ENCODE peak calls at places on chromosome 12, in four cellular contexts. One of them, this sample, is unnamed.

GRCh38 chr12:11855993-11856374 is 206.5 kb downstream of the ETV6 start:
- DNase-seq in HepG2: no peak
- DNase-seq in K562: no peak
- DNase-seq in GM12878: no peak
- DNase-seq in this sample: no peak

GRCh38 chr12:94561943-94562411 is 88.4 kb downstream of the TMCC3 start:
- DNase-seq in HepG2: no peak
- DNase-seq in GM12878: peak
- DNase-seq in K562: no peak
- DNase-seq in this sample: no peak

GRCh38 chr12:71415336-71416231 is 24.0 kb upstream of the LGR5 start:
- DNase-seq in K562: peak
- DNase-seq in HepG2: peak
- DNase-seq in GM12878: peak
- DNase-seq in this sample: peak

GRCh38 chr12:52807544-52808470 is 6.1 kb downstream of the KRT4 start:
- DNase-seq in GM12878: no peak
- DNase-seq in K562: no peak
- DNase-seq in HepG2: no peak
- DNase-seq in this sample: no peak

GRCh38 chr12:53300187-53300586 is 692 bp downstream of the MYG1 start:
- DNase-seq in K562: no peak
- DNase-seq in HepG2: no peak
- DNase-seq in GM12878: no peak
- DNase-seq in this sample: no peak

GRCh38 chr12:127162902-127163301 is 1104.1 kb upstream of the TMEM132C start:
- DNase-seq in K562: peak
- DNase-seq in GM12878: peak
- DNase-seq in HepG2: no peak
- DNase-seq in this sample: no peak

GRCh38 chr12:120939523-120939922 is 35.4 kb upstream of the SPPL3 start:
- DNase-seq in HepG2: no peak
- DNase-seq in GM12878: no peak
- DNase-seq in K562: no peak
- DNase-seq in this sample: no peak

GRCh38 chr12:47079894-47080724 is at the start of gene AMIGO2:
- DNase-seq in HepG2: no peak
- DNase-seq in K562: peak
- DNase-seq in GM12878: no peak
- DNase-seq in this sample: peak

GRCh38 chr12:91413591-91413990 is 231.0 kb upstream of the DCN start:
- DNase-seq in K562: no peak
- DNase-seq in HepG2: no peak
- DNase-seq in GM12878: no peak
- DNase-seq in this sample: no peak

GRCh38 chr12:59087077-59087673 is 166.9 kb upstream of the LRIG3 start:
- DNase-seq in K562: no peak
- DNase-seq in HepG2: no peak
- DNase-seq in GM12878: no peak
- DNase-seq in this sample: no peak

GRCh38 chr12:91388573-91388972 is 206.0 kb upstream of the DCN start:
- DNase-seq in K562: no peak
- DNase-seq in GM12878: no peak
- DNase-seq in HepG2: no peak
- DNase-seq in this sample: no peak

GRCh38 chr12:127485528-127485927 is 781.4 kb upstream of the TMEM132C start:
- DNase-seq in HepG2: no peak
- DNase-seq in K562: no peak
- DNase-seq in GM12878: no peak
- DNase-seq in this sample: no peak

GRCh38 chr12:14614704-14615121 is 47.0 kb upstream of the PLBD1 start:
- DNase-seq in GM12878: peak
- DNase-seq in HepG2: no peak
- DNase-seq in K562: no peak
- DNase-seq in this sample: no peak

GRCh38 chr12:22115711-22116110 is 69.7 kb downstream of the CMAS start:
- DNase-seq in GM12878: no peak
- DNase-seq in HepG2: no peak
- DNase-seq in K562: no peak
- DNase-seq in this sample: no peak

GRCh38 chr12:106000376-106001104 is 138.2 kb downstream of the NUAK1 start:
- DNase-seq in K562: no peak
- DNase-seq in GM12878: no peak
- DNase-seq in HepG2: no peak
- DNase-seq in this sample: no peak

GRCh38 chr12:107533218-107533617 is 152.4 kb upstream of the PWP1 start:
- DNase-seq in K562: no peak
- DNase-seq in HepG2: no peak
- DNase-seq in GM12878: peak
- DNase-seq in this sample: no peak

GRCh38 chr12:131893605-131894312 is 663 bp upstream of the ULK1 start:
- DNase-seq in K562: no peak
- DNase-seq in HepG2: no peak
- DNase-seq in GM12878: no peak
- DNase-seq in this sample: no peak

GRCh38 chr12:1880153-1880845 is 38.2 kb downstream of the CACNA2D4 start:
- DNase-seq in HepG2: no peak
- DNase-seq in K562: no peak
- DNase-seq in GM12878: no peak
- DNase-seq in this sample: peak

GRCh38 chr12:546920-547845 is 87.4 kb downstream of the B4GALNT3 start:
- DNase-seq in GM12878: no peak
- DNase-seq in HepG2: peak
- DNase-seq in K562: peak
- DNase-seq in this sample: peak

GRCh38 chr12:40162022-40162421 is 56.1 kb upstream of the SLC2A13 start:
- DNase-seq in K562: no peak
- DNase-seq in GM12878: no peak
- DNase-seq in HepG2: no peak
- DNase-seq in this sample: no peak

GRCh38 chr12:15728118-15728598 is 61.0 kb downstream of the EPS8 start:
- DNase-seq in GM12878: no peak
- DNase-seq in K562: no peak
- DNase-seq in HepG2: no peak
- DNase-seq in this sample: peak

GRCh38 chr12:51388066-51388799 is 3.0 kb downstream of the GALNT6 start:
- DNase-seq in K562: peak
- DNase-seq in GM12878: no peak
- DNase-seq in HepG2: no peak
- DNase-seq in this sample: no peak

GRCh38 chr12:47276253-47277070 is 196.7 kb upstream of the AMIGO2 start:
- DNase-seq in HepG2: peak
- DNase-seq in GM12878: peak
- DNase-seq in K562: peak
- DNase-seq in this sample: no peak

GRCh38 chr12:107361970-107362369 is 268.6 kb upstream of the CRY1 start:
- DNase-seq in K562: no peak
- DNase-seq in GM12878: no peak
- DNase-seq in HepG2: no peak
- DNase-seq in this sample: no peak

GRCh38 chr12:122072031-122072970 is 6.3 kb upstream of the MLXIP start:
- DNase-seq in GM12878: no peak
- DNase-seq in K562: peak
- DNase-seq in HepG2: no peak
- DNase-seq in this sample: peak

GRCh38 chr12:24599737-24600136 is 349.2 kb downstream of the BCAT1 start:
- DNase-seq in K562: no peak
- DNase-seq in HepG2: no peak
- DNase-seq in GM12878: no peak
- DNase-seq in this sample: no peak

GRCh38 chr12:807041-807717 is 54.8 kb downstream of the WNK1 start:
- DNase-seq in K562: no peak
- DNase-seq in HepG2: no peak
- DNase-seq in GM12878: peak
- DNase-seq in this sample: no peak

GRCh38 chr12:106766393-106766826 is 8.1 kb upstream of the RIC8B start:
- DNase-seq in GM12878: no peak
- DNase-seq in HepG2: no peak
- DNase-seq in K562: peak
- DNase-seq in this sample: no peak

GRCh38 chr12:4894019-4894418 is 15.7 kb upstream of the KCNA1 start:
- DNase-seq in HepG2: no peak
- DNase-seq in GM12878: no peak
- DNase-seq in K562: no peak
- DNase-seq in this sample: no peak

GRCh38 chr12:132729541-132730320 is 19.1 kb downstream of the PGAM5 start:
- DNase-seq in K562: no peak
- DNase-seq in HepG2: no peak
- DNase-seq in GM12878: no peak
- DNase-seq in this sample: no peak

GRCh38 chr12:77751939-77752338 is 78.8 kb upstream of the NAV3 start:
- DNase-seq in HepG2: no peak
- DNase-seq in K562: no peak
- DNase-seq in GM12878: no peak
- DNase-seq in this sample: no peak

GRCh38 chr12:60172266-60172665 is 576.4 kb downstream of the SLC16A7 start:
- DNase-seq in HepG2: no peak
- DNase-seq in GM12878: no peak
- DNase-seq in K562: no peak
- DNase-seq in this sample: no peak

GRCh38 chr12:42587564-42588307 is 1.8 kb downstream of the PRICKLE1 start:
- DNase-seq in HepG2: peak
- DNase-seq in GM12878: no peak
- DNase-seq in K562: no peak
- DNase-seq in this sample: no peak
- TF ChIP-seq TARDBP in HepG2: no peak
- TF ChIP-seq TARDBP in GM12878: no peak
- TF ChIP-seq TARDBP in K562: no peak
- TF ChIP-seq TARDBP in this sample: no peak

GRCh38 chr12:44812062-44812461 is 64.1 kb downstream of the NELL2 start:
- DNase-seq in K562: peak
- DNase-seq in GM12878: no peak
- DNase-seq in HepG2: no peak
- DNase-seq in this sample: peak
- TF ChIP-seq TARDBP in K562: no peak
- TF ChIP-seq TARDBP in GM12878: no peak
- TF ChIP-seq TARDBP in HepG2: no peak
- TF ChIP-seq TARDBP in this sample: no peak

GRCh38 chr12:100331871-100332270 is 25.0 kb upstream of the SLC17A8 start:
- DNase-seq in GM12878: no peak
- DNase-seq in K562: no peak
- DNase-seq in HepG2: no peak
- DNase-seq in this sample: no peak

GRCh38 chr12:100337299-100337698 is 19.6 kb upstream of the SLC17A8 start:
- DNase-seq in HepG2: no peak
- DNase-seq in K562: no peak
- DNase-seq in GM12878: no peak
- DNase-seq in this sample: no peak

GRCh38 chr12:100339071-100339470 is 17.8 kb upstream of the SLC17A8 start:
- DNase-seq in K562: no peak
- DNase-seq in HepG2: no peak
- DNase-seq in GM12878: no peak
- DNase-seq in this sample: no peak

GRCh38 chr12:100332852-100333251 is 24.0 kb upstream of the SLC17A8 start:
- DNase-seq in GM12878: no peak
- DNase-seq in K562: no peak
- DNase-seq in HepG2: no peak
- DNase-seq in this sample: no peak

DNA sequence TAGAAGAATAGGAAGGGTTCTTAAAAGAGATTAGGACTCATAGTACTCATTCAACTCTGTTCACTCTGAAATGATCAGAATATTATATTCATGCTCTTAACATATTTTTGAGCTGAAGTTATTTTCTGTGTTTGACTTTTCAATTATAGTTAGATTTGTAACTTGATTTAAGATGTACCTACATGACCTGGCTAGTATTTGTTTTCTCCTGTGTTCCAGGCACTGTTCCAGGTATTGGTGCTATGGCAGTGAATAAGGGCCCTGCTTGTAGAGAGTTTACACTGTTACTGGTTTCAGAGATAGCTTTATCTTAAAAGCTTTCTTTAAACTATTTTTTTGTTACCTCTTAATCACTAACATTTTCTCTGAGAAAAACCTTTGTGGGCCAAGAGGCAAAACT is 19.1 kb upstream of the SLC17A8 start:
- DNase-seq in GM12878: no peak
- DNase-seq in HepG2: no peak
- DNase-seq in K562: no peak
- DNase-seq in this sample: no peak
- TF ChIP-seq TARDBP in GM12878: no peak
- TF ChIP-seq TARDBP in HepG2: no peak
- TF ChIP-seq TARDBP in K562: no peak
- TF ChIP-seq TARDBP in this sample: no peak

GRCh38 chr12:90280564-90281058 is 572.0 kb upstream of the ATP2B1 start:
- DNase-seq in HepG2: no peak
- DNase-seq in GM12878: peak
- DNase-seq in K562: no peak
- DNase-seq in this sample: no peak
- TF ChIP-seq TARDBP in HepG2: no peak
- TF ChIP-seq TARDBP in GM12878: no peak
- TF ChIP-seq TARDBP in K562: no peak
- TF ChIP-seq TARDBP in this sample: no peak

DNA sequence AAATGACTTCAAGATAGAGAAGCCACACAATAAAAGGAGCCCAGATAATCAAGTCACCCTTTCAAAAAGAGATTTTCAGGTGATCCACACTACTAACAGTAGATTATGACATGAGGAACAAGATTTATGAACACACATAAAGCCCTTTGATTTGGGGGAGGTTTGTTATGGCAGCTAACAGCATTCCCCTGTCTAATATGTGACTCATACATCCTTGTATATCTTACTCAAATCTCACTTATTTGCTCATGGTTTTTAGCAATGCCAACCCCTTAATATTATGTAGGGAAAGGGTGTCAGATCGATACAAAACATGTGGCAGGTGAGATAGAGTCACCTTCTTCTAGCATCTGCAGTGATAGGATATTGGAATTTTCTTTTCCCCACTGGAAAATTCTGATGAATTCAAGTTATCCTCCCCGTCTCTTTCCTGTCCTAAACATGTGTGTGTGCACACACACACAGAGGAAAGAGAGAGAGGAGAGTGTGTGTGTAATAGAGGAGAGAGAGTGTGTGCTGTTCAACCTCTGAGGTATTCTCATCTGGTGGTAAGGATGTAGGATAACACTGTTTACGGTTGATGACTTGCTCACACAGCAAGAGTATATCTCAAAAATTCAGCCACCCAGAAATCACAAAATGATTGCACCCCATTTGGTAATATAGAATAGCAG is 319.9 kb downstream of the KCNC2 start:
- DNase-seq in GM12878: no peak
- DNase-seq in HepG2: no peak
- DNase-seq in K562: no peak
- DNase-seq in this sample: no peak
- TF ChIP-seq TARDBP in GM12878: no peak
- TF ChIP-seq TARDBP in HepG2: no peak
- TF ChIP-seq TARDBP in K562: no peak
- TF ChIP-seq TARDBP in this sample: no peak

GRCh38 chr12:111773801-111774551 is 7.2 kb downstream of the ALDH2 start:
- DNase-seq in K562: no peak
- DNase-seq in GM12878: no peak
- DNase-seq in HepG2: peak
- DNase-seq in this sample: no peak
- TF ChIP-seq TARDBP in K562: no peak
- TF ChIP-seq TARDBP in GM12878: no peak
- TF ChIP-seq TARDBP in HepG2: peak
- TF ChIP-seq TARDBP in this sample: no peak

This sample was measured in HEK293T.